ENCODE peak calls at places on chromosomes 5 and 9, in nine cellular contexts. H is coronary artery, F is suprapubic skin, K is left ventricle myocardium inferior, E is fibroblast of pulmonary artery, A is adrenal gland, P is prostate gland, C is IMR-90, S is cardiac muscle cell. V is an unnamed sample.

GRCh38 chr9:70079364-70080103 is 35.9 kb downstream of the MAMDC2 start:
- DNase-seq in H (no peak), F (no peak), K (no peak), E (peak), A (no peak), P (no peak), C (peak), S (peak), V (no peak)

GRCh38 chr5:150436141-150436680 is 13.3 kb downstream of the RPS14 start:
- DNase-seq in H (peak), F (peak), K (peak), E (peak), A (peak), P (peak), C (peak), S (peak), V (peak)

GRCh38 chr5:61969761-61970160 is 336.2 kb upstream of the KIF2A start:
- DNase-seq in H (no peak), F (no peak), K (no peak), E (no peak), A (no peak), P (no peak), C (peak), S (no peak), V (no peak)

GRCh38 chr5:96331210-96331609 is 101.8 kb downstream of the PCSK1 start:
- DNase-seq in H (no peak), F (no peak), K (no peak), E (peak), A (peak), P (no peak), C (no peak), S (peak), V (no peak)

GRCh38 chr9:69180200-69180599 is 6.1 kb downstream of the TJP2 start:
- DNase-seq in H (no peak), F (no peak), K (no peak), E (no peak), A (no peak), P (no peak), C (no peak), S (no peak), V (no peak)

GRCh38 chr9:98108540-98109031 is 10.4 kb downstream of the TRIM14 start:
- DNase-seq in H (no peak), F (peak), K (no peak), E (no peak), A (peak), P (no peak), C (no peak), S (no peak), V (no peak)

GRCh38 chr5:98779264-98779877 is 5.9 kb downstream of the RGMB start:
- DNase-seq in H (no peak), F (no peak), K (no peak), E (peak), A (peak), P (peak), C (no peak), S (no peak), V (no peak)

GRCh38 chr9:105647595-105648349 is 14.5 kb upstream of the TAL2 start:
- DNase-seq in H (no peak), F (no peak), K (no peak), E (peak), A (no peak), P (no peak), C (peak), S (peak), V (no peak)

GRCh38 chr5:2044041-2044440 is 161.3 kb upstream of the IRX4 start:
- DNase-seq in H (no peak), F (no peak), K (no peak), E (no peak), A (no peak), P (no peak), C (no peak), S (no peak), V (no peak)

GRCh38 chr5:135930029-135930948 is 24.5 kb downstream of the LECT2 start:
- DNase-seq in H (no peak), F (no peak), K (no peak), E (no peak), A (no peak), P (no peak), C (no peak), S (no peak), V (no peak)

GRCh38 chr9:121916008-121916407 is 177.1 kb downstream of the TTLL11 start:
- DNase-seq in H (no peak), F (no peak), K (no peak), E (peak), A (no peak), P (no peak), C (peak), S (no peak), V (no peak)

GRCh38 chr5:151447174-151448037 is at the start of gene SLC36A1:
- DNase-seq in H (peak), F (peak), K (peak), E (peak), A (peak), P (peak), C (peak), S (peak), V (peak)

GRCh38 chr9:121813811-121814210 is 162.4 kb downstream of the DAB2IP start:
- DNase-seq in H (peak), F (no peak), K (no peak), E (no peak), A (no peak), P (no peak), C (no peak), S (no peak), V (no peak)

GRCh38 chr5:149586708-149587318 is 5.5 kb downstream of the ARHGEF37 start:
- DNase-seq in H (no peak), F (no peak), K (no peak), E (no peak), A (no peak), P (no peak), C (no peak), S (no peak), V (no peak)

GRCh38 chr5:43037929-43038510 is 2.1 kb downstream of the ANXA2R start:
- DNase-seq in H (no peak), F (no peak), K (no peak), E (peak), A (no peak), P (no peak), C (peak), S (peak), V (peak)
- H3K4me3 ChIP-seq in H (peak), F (peak), K (peak), E (peak), A (no peak), P (no peak), C (peak), S (no peak), V (peak)

DNA sequence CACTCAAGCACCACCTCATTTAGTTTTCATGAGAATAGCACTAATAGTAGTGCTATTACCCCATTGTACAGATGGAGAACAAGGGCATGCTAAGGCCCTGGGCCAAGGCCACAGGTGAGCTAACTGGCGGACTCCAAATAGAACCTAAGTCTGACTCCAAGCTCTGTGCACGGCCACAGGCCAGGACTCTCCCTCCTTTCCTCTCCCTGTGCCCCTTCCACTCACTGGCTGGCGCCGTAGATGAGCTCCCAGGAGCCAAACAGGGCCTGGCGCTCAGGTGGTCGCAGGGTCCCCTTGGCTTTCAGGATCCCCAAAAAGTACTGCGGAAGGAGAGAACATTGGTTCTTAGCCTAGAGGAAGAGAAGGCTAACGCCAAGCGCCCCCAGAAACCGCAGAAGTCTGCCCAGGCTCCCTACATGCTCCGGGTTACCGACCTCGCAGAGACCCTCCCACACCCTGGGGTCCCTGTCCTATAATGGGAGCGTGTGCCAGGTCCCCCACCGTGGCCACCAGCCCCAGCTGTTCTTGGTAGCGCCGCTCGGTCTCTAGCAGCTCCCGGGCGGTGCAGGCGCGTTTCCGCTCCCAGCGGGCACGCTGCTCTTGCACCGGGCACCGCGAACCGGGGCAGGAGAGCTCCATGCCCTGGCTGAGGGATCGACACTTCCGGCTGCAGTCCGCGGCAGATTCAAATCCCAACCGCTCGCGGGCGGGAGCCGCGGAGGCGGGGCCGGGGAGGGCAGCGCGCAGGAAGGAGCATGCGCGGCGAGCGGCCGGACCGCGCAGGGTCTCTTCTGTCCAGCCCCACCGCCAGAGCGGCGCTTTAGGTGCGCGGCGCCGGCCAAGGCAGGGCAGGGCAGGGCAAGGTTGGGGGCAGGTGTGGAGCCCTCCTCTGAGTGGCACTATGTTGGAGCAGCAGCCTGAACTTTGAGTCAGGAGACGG is at the start of gene ARHGEF39:
- DNase-seq in H (no peak), F (peak), K (peak), E (peak), A (peak), P (peak), C (peak), S (peak), V (peak)
- TF ChIP-seq CTCF in H (no peak), F (no peak), K (peak), E (no peak), A (no peak), P (peak), C (peak), S (peak), V (peak)

GRCh38 chr5:180619563-180619915 is 28.2 kb upstream of the SCGB3A1 start:
- DNase-seq in H (no peak), F (no peak), K (no peak), E (no peak), A (no peak), P (no peak), C (no peak), S (no peak), V (no peak)
- H3K4me3 ChIP-seq in H (no peak), F (no peak), K (no peak), E (no peak), A (no peak), P (no peak), C (no peak), S (no peak), V (no peak)

GRCh38 chr9:17843236-17843635 is 264.4 kb downstream of the SH3GL2 start:
- DNase-seq in H (no peak), F (no peak), K (no peak), E (no peak), A (no peak), P (no peak), C (no peak), S (no peak), V (no peak)
- TF ChIP-seq CTCF in H (no peak), F (no peak), K (no peak), E (no peak), A (no peak), P (no peak), C (no peak), S (no peak), V (no peak)

V was measured in astrocyte of the spinal cord.